ENCODE peak calls at places on chromosomes 4 and X, in seven cellular contexts. P is fibroblast of the aortic adventitia, X is tibial artery, S is fibroblast of pulmonary artery, F is stomach, H is A549, O is fibroblast of mammary gland. B is an unnamed sample.

GRCh38 chr4:120771907-120772306 is 150.6 kb downstream of the PRDM5 start:
- DNase-seq in P (no peak), X (no peak), S (no peak), F (no peak), H (no peak), O (no peak), B (no peak)

GRCh38 chr4:152594981-152595916 is 59.4 kb upstream of the FBXW7 start:
- DNase-seq in P (no peak), X (no peak), S (no peak), F (no peak), H (no peak), O (no peak), B (peak)

GRCh38 chr4:36394352-36394903 is 113.0 kb downstream of the DTHD1 start:
- DNase-seq in P (no peak), X (no peak), S (no peak), F (no peak), H (no peak), O (no peak), B (peak)

GRCh38 chrX:149010026-149010898 is 494.8 kb downstream of the IDS start:
- DNase-seq in P (no peak), X (no peak), S (no peak), F (no peak), H (no peak), O (no peak), B (no peak)

GRCh38 chr4:136754810-136755530 is 777.3 kb downstream of the PCDH18 start:
- DNase-seq in P (no peak), X (no peak), S (no peak), F (no peak), H (no peak), O (no peak), B (no peak)

GRCh38 chr4:168831919-168832745 is 177.9 kb downstream of the CBR4 start:
- DNase-seq in P (peak), X (peak), S (peak), F (peak), H (peak), O (peak), B (peak)

GRCh38 chrX:44314259-44314734 is 29.2 kb downstream of the EFHC2 start:
- DNase-seq in P (peak), X (no peak), S (peak), F (peak), H (no peak), O (peak), B (peak)

GRCh38 chr4:173056271-173056670 is 112.3 kb upstream of the GALNT7 start:
- DNase-seq in P (no peak), X (no peak), S (no peak), F (no peak), H (no peak), O (no peak), B (no peak)

GRCh38 chrX:35289952-35290351 is 347.4 kb downstream of the FAM47B start:
- DNase-seq in P (no peak), X (no peak), S (no peak), F (no peak), H (no peak), O (no peak), B (peak)

GRCh38 chrX:119481218-119481875 is 13.1 kb downstream of the SLC25A5 start:
- DNase-seq in P (no peak), X (no peak), S (peak), F (peak), H (no peak), O (no peak), B (peak)

GRCh38 chr4:14841801-14842748 is 160.2 kb upstream of the CPEB2 start:
- DNase-seq in P (peak), X (peak), S (peak), F (peak), H (peak), O (no peak), B (peak)

GRCh38 chr4:87525636-87526035 is 3.5 kb downstream of the SPARCL1 start:
- DNase-seq in P (peak), X (no peak), S (peak), F (no peak), H (no peak), O (peak), B (peak)

GRCh38 chr4:149409186-149410056 is 406.2 kb downstream of the IQCM start:
- DNase-seq in P (peak), X (peak), S (peak), F (no peak), H (peak), O (peak), B (peak)

GRCh38 chr4:34202154-34202553 is 2042.2 kb downstream of the ARAP2 start:
- DNase-seq in P (no peak), X (no peak), S (no peak), F (no peak), H (no peak), O (no peak), B (peak)

GRCh38 chr4:10276152-10276551 is 159.6 kb upstream of the WDR1 start:
- DNase-seq in P (no peak), X (no peak), S (no peak), F (no peak), H (no peak), O (no peak), B (no peak)

GRCh38 chrX:112840382-112841113 is at the start of gene AMOT:
- DNase-seq in P (peak), X (peak), S (peak), F (peak), H (peak), O (peak), B (peak)

GRCh38 chr4:75490155-75490554 is 24.0 kb downstream of the RCHY1 start:
- DNase-seq in P (peak), X (no peak), S (peak), F (no peak), H (no peak), O (peak), B (peak)

DNA sequence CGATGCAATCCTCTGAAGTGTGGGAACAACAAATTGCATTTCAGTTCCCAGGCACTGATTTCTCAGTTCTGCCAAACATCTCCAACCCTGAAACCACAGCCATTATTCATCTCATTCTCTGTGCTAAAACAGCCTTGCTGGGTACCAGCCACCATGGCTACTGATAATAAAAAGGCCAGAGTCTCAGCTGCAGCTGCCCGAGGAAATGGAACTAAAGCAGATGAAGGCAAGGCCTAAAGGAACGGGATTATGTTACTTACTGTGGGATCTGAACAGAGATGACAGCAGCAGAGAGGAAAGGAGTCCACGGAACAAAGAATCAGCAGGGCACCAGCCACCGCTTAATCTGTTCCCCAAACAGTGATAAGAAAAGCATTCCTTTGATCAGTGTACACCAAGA is 155.7 kb downstream of the PAPSS1 start:
- DNase-seq in P (peak), X (no peak), S (peak), F (peak), H (no peak), O (peak), B (no peak)
- TF ChIP-seq CTCF in P (no peak), X (no peak), S (no peak), F (no peak), H (no peak), O (no peak), B (no peak)

GRCh38 chrX:152929898-152930297 is 32.0 kb downstream of the ZNF185 start:
- DNase-seq in P (no peak), X (no peak), S (no peak), F (no peak), H (no peak), O (no peak), B (no peak)

GRCh38 chrX:152927858-152928760 is 30.2 kb downstream of the ZNF185 start:
- DNase-seq in P (no peak), X (no peak), S (no peak), F (no peak), H (no peak), O (no peak), B (no peak)

GRCh38 chrX:152930516-152930915 is 32.6 kb downstream of the ZNF185 start:
- DNase-seq in P (no peak), X (no peak), S (no peak), F (no peak), H (no peak), O (no peak), B (no peak)

GRCh38 chrX:152926923-152927322 is 29.1 kb downstream of the ZNF185 start:
- DNase-seq in P (no peak), X (no peak), S (no peak), F (no peak), H (no peak), O (peak), B (no peak)

GRCh38 chrX:152928761-152929400 is 31.0 kb downstream of the ZNF185 start:
- DNase-seq in P (no peak), X (no peak), S (no peak), F (no peak), H (no peak), O (no peak), B (no peak)
- H3K4me3 ChIP-seq in P (no peak), X (no peak), S (no peak), F (no peak), H (no peak), O (no peak), B (no peak)

DNA sequence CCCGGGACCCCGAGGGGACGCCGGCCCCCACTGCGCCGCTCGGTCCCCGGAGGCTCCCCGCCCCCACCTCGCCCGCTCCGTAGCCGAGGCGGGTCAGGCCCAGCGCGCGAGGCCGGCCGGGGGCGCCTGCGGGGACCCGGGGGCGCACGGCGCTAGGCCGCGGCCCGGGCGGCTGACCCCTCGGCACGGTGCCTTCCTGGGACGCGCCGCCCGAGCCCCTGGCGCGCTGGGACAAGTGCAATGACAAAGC is 1.2 kb downstream of the IRF2 start:
- DNase-seq in P (no peak), X (no peak), S (no peak), F (no peak), H (no peak), O (no peak), B (no peak)
- TF ChIP-seq CTCF in P (no peak), X (no peak), S (no peak), F (no peak), H (no peak), O (no peak), B (no peak)

DNA sequence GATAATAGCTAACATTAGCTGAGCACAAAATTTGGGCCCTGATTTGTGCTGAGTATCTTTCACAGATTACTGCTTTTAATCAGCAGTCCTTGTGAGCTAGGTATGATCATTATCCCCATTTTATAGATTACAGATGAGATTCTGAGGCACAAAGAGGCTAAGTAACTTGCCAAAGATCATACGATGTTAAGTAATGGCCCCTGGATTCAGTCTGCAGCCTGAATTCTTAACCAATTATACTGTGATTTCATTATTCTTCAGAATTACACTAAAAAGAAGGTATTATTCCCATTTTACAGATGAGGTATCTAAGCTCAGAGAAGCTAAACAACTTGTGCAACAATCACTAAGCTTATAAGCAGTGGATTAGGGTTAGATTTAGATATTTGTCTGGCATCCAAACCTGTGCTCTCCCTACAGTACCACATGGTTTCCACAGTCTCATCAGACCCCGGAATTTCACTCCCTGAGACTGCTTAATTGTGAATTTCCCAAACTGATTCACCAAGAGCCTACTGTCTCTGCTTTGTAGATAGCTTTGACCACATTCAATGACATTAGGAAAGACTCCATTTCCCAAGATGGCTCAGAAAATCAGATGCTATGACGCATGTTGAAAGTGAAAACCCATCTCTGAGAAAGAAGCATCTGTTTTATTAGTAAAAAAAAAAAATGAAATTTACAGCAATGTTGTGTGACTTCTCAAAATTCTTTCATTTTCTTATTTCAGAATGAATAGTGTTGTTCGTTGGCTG is 97.7 kb upstream of the MYOZ2 start:
- DNase-seq in P (no peak), X (no peak), S (no peak), F (no peak), H (no peak), O (peak), B (no peak)
- H3K4me3 ChIP-seq in P (no peak), X (no peak), S (no peak), F (no peak), H (no peak), O (no peak), B (no peak)

GRCh38 chrX:137263374-137263773 is 229.6 kb upstream of the GPR101 start:
- DNase-seq in P (no peak), X (no peak), S (no peak), F (no peak), H (no peak), O (no peak), B (no peak)
- TF ChIP-seq CTCF in P (no peak), X (no peak), S (no peak), F (no peak), H (no peak), O (no peak), B (no peak)

DNA sequence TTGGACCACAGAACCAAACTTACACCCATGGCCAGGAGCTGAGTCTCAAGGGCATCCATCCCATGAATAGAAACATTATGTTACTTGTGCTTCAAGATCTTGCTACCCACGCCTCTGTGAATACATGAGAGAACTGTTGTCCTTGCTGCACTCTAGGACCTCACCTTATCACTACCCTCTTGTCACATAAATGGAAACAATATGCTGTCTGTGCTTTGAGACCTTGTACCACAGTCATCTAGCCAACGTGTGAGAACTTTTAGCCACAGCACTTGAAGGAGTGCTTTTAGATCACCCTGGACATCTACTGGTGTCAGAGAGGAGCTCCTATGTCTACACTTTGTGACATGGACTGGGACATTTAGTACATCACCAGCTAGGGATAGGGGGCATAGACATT is 30.7 kb upstream of the HUWE1 start:
- DNase-seq in P (no peak), X (no peak), S (no peak), F (no peak), H (no peak), O (no peak), B (no peak)
- H3K4me3 ChIP-seq in P (no peak), X (no peak), S (no peak), F (no peak), H (no peak), O (no peak), B (no peak)

GRCh38 chr4:139279723-139280620 is at the start of gene MGARP:
- DNase-seq in P (no peak), X (no peak), S (peak), F (no peak), H (peak), O (peak), B (peak)
- TF ChIP-seq CTCF in P (no peak), X (no peak), S (no peak), F (no peak), H (no peak), O (no peak), B (no peak)

DNA sequence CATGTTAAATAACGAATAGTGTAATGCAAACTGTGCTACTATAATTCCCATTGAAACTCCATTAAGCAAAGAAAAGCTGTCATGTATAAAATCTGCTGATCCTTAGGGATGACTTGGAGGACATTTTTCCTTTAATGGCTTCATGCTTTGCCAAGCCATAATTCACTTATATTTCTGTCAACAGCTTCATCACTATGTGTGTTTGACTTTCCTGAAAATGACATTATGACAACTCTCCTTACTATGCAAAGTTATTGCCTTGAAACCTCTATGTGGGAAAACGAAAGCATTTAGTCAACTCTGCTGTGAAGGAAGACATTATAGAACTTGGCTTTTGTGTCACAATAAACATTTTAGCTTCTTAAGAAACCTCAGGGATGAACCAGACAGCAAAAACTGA is 210.5 kb downstream of the GRXCR1 start:
- DNase-seq in P (no peak), X (no peak), S (no peak), F (no peak), H (no peak), O (no peak), B (no peak)
- H3K4me3 ChIP-seq in P (no peak), X (no peak), S (no peak), F (no peak), H (no peak), O (no peak), B (no peak)